ENCODE peak calls at places on chromosomes 2 and 18, in ten cellular contexts. V is SK-N-SH, Z is H9, C is neuronal stem cell, S is GM12878, M is hepatocyte, H is IMR-90, U is neural progenitor cell, E is astrocyte, P is mesendoderm. I is an unnamed sample.

GRCh38 chr18:46152436-46152807 is 48.2 kb downstream of the HAUS1 start:
- DNase-seq in P (no peak), E (peak; percentile 81), C (no peak), Z (no peak), M (no peak), S (no peak), V (no peak), U (no peak), H (peak; percentile 83), I (peak; percentile 81)

GRCh38 chr2:197450485-197450884 is 2.9 kb upstream of the COQ10B start:
- DNase-seq in P (no peak), C (no peak), E (no peak), V (no peak), M (no peak), U (no peak), H (no peak), S (no peak), Z (no peak), I (no peak)

GRCh38 chr2:126831234-126832005 is 67.3 kb upstream of the TEX51 start:
- DNase-seq in S (no peak), V (no peak), E (no peak), P (peak; percentile 49), H (peak; percentile 4), U (no peak), M (no peak), C (no peak), Z (no peak), I (peak; percentile 33)

GRCh38 chr18:13570216-13570615 is 156.1 kb downstream of the FAM210A start:
- DNase-seq in E (no peak), M (no peak), H (no peak), C (no peak), U (no peak), P (peak; percentile 49), Z (no peak), V (peak; percentile 63), S (no peak), I (no peak)

GRCh38 chr2:2007551-2008501 is 263.5 kb upstream of the PXDN start:
- DNase-seq in H (no peak), C (no peak), M (no peak), V (no peak), E (no peak), U (no peak), Z (peak; percentile 79), S (no peak), P (peak; percentile 97), I (no peak)

GRCh38 chr2:102301867-102302362 is 9.4 kb upstream of the IL1RL1 start:
- DNase-seq in Z (peak; percentile 74), V (no peak), H (peak; percentile 32), M (peak; percentile 41), E (peak; percentile 4), P (peak; percentile 87), S (peak; percentile 47), C (peak; percentile 17), U (peak; percentile 80), I (peak; percentile 29)

GRCh38 chr2:231615058-231615671 is 22.5 kb downstream of the TEX44 start:
- DNase-seq in U (peak; percentile 62), V (no peak), M (peak; percentile 39), E (no peak), Z (peak; percentile 69), H (no peak), S (no peak), P (peak; percentile 73), C (no peak), I (no peak)

GRCh38 chr2:239382384-239382880 is 18.4 kb downstream of the HDAC4 start:
- DNase-seq in Z (no peak), C (no peak), U (no peak), H (no peak), P (no peak), M (no peak), E (no peak), V (no peak), S (no peak), I (no peak)

GRCh38 chr2:121479882-121480522 is 50.7 kb upstream of the RNU4ATAC start:
- DNase-seq in C (no peak), V (peak; percentile 26), P (peak; percentile 82), M (peak; percentile 32), S (no peak), H (no peak), Z (peak; percentile 49), U (peak; percentile 28), E (peak; percentile 65), I (peak; percentile 48)

GRCh38 chr2:241584446-241584845 is 25.9 kb downstream of the BOK start:
- DNase-seq in P (peak; percentile 91), C (no peak), Z (no peak), V (no peak), M (no peak), S (no peak), E (peak; percentile 79), U (no peak), H (peak; percentile 42), I (peak; percentile 16)

GRCh38 chr2:99662761-99663341 is 173.0 kb upstream of the REV1 start:
- DNase-seq in C (no peak), S (no peak), Z (no peak), H (peak; percentile 97), M (peak; percentile 62), U (no peak), P (no peak), E (peak; percentile 100), V (no peak), I (peak; percentile 70)

GRCh38 chr2:99827296-99827999 is 314.9 kb downstream of the AFF3 start:
- DNase-seq in C (no peak), M (no peak), U (no peak), V (no peak), H (no peak), E (no peak), P (no peak), Z (no peak), S (no peak), I (no peak)

GRCh38 chr2:47041065-47041464 is 114.0 kb downstream of the STPG4 start:
- DNase-seq in U (no peak), V (peak; percentile 71), H (no peak), C (no peak), M (peak; percentile 35), S (no peak), Z (no peak), E (no peak), P (no peak), I (no peak)
- H3K4me1 ChIP-seq in U (peaks cover 21% of the 10 kb centered on the region), V (peaks cover 37% of the 10 kb centered on the region), H (peaks cover 39% of the 10 kb centered on the region), C (peaks cover 13% of the 10 kb centered on the region), M (peaks cover 40% of the 10 kb centered on the region), S (peaks cover 5% of the 10 kb centered on the region), Z (peaks cover 5% of the 10 kb centered on the region), E (peaks cover 38% of the 10 kb centered on the region), P (peaks cover 7% of the 10 kb centered on the region), I (peaks cover 30% of the 10 kb centered on the region)

GRCh38 chr2:144520718-144521487 is 984 bp upstream of the ZEB2 start:
- DNase-seq in H (peak; percentile 62), Z (no peak), S (no peak), E (no peak), P (no peak), V (no peak), U (no peak), M (no peak), C (no peak), I (no peak)
- H3K27ac ChIP-seq in H (no peak overlapping the region), Z (no peak overlapping the region), S (no peak overlapping the region), E (no peak overlapping the region), P (no peak overlapping the region), V (peak overlapping the region; percentile 97), U (no peak overlapping the region), M (peak overlapping the region; percentile 57), C (no peak overlapping the region), I (no peak overlapping the region)

DNA sequence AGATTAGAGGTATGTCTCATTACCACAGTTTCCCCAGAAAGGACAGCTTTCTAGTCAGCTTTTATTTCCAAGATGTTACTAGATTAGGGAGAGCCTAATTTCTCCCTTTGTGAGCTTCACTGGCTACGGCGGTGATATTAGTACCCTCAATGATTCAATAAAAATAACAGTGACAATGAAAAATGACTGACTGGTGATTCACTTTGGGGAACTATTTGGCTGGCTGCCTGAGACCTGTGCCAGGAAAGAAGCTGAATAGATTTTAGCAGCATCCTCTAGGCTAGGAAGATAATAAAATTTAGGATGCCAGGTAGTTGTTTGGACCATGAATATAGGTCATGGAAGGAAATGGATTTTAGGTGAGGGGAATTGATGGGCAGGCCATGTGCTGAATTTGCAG is 178.7 kb downstream of the FMNL2 start:
- DNase-seq in V (no peak), S (no peak), U (no peak), M (no peak), H (peak; percentile 56), Z (no peak), C (no peak), P (no peak), E (peak; percentile 71), I (peak; percentile 83)
- H3K4me2 ChIP-seq in V (peak overlapping the region; percentile 32), S (no peak overlapping the region), U (no peak overlapping the region), M (no peak overlapping the region), H (no peak overlapping the region), Z (no peak overlapping the region), C (no peak overlapping the region), P (no peak overlapping the region), E (peak overlapping the region; percentile 55), I (peak overlapping the region; percentile 60)

GRCh38 chr2:111120253-111121027 is at the start of gene BCL2L11:
- DNase-seq in M (peak; percentile 97), S (no peak), U (peak; percentile 97), P (peak; percentile 94), V (peak; percentile 97), E (peak; percentile 76), Z (peak; percentile 94), C (peak; percentile 92), H (peak; percentile 89), I (peak; percentile 89)

GRCh38 chr2:111119847-111120252 is 864 bp upstream of the BCL2L11 start:
- DNase-seq in E (no peak), M (peak; percentile 23), S (no peak), V (peak; percentile 39), U (peak; percentile 61), C (peak; percentile 27), P (no peak), H (no peak), Z (no peak), I (no peak)

GRCh38 chr2:111121873-111122630 is 1.3 kb downstream of the BCL2L11 start:
- DNase-seq in Z (peak; percentile 88), H (peak; percentile 85), M (peak; percentile 96), E (peak; percentile 70), V (peak; percentile 91), P (peak; percentile 95), S (no peak), C (peak; percentile 91), U (peak; percentile 98), I (peak; percentile 89)

GRCh38 chr2:111122631-111123421 is 2.1 kb downstream of the BCL2L11 start:
- DNase-seq in M (peak; percentile 87), Z (peak; percentile 83), U (peak; percentile 94), H (peak; percentile 82), C (peak; percentile 75), S (no peak), P (peak; percentile 92), V (peak; percentile 72), E (peak; percentile 78), I (peak; percentile 78)

DNA sequence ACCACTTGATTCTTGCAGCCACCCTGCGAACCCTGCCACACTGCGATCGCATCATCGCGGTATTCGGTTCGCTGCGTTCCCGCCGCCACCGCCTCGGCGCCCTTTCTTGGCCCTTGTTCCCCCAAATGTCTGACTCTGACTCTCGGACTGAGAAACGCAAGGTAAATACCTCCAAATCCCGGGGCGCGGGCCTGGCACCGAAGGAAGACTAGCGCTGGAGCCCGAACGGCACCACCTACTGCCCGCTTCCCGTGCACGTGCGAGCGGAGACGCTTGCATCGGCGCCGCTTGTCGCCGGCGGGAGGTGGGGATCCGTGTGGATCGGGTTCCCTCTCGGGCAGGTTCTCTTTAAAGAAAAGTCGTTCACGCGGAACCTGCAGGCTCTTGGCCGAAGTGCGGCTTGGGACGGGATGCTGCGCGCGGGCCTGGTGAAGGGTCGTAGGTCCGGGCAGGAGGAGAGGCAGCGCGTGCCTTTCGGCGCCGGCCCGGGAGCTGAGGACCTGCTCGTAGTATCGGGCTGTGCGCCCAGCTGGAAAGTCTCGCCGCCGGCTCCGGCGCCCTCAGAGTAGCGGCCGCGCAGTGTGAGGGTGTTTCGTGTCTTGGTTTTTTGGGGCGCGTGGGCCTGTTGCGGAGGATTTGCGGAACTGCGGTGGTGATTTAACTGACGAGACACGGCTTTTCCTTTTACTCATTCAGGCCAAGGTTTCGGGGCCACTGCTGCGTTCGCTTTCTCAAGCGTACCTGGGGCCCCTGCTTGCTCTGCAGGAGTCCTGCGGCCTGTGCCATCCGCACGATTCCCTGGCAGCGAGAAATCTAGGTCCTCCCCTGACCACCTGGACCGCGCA is 536 bp downstream of the BCL2L11 start:
- DNase-seq in E (no peak), V (peak; percentile 66), Z (peak; percentile 37), P (peak; percentile 68), U (peak; percentile 75), C (peak; percentile 56), S (no peak), H (no peak), M (peak; percentile 67), I (peak; percentile 58)
- H3K4me1 ChIP-seq in E (peaks cover 45% of the 10 kb centered on the region), V (no peaks in the 10 kb centered on the region), Z (no peaks in the 10 kb centered on the region), P (peaks cover 2% of the 10 kb centered on the region), U (peaks cover 43% of the 10 kb centered on the region), C (peaks cover 21% of the 10 kb centered on the region), S (peaks cover 32% of the 10 kb centered on the region), H (peaks cover 2% of the 10 kb centered on the region), M (peaks cover 45% of the 10 kb centered on the region), I (peaks cover 30% of the 10 kb centered on the region)

I was measured in mammary epithelial cell.